ENCODE peak calls at places on chromosome 1, in five cellular contexts. One of them, this sample, is unnamed.

GRCh38 chr1:94884101-94884875 is 42.6 kb downstream of the CNN3 start:
- DNase-seq in H1: peak
- DNase-seq in neuronal stem cell: peak
- DNase-seq in mesenchymal stem cell: no peak
- DNase-seq in trophoblast cell: peak
- DNase-seq in this sample: peak

GRCh38 chr1:86151427-86151826 is 5.1 kb downstream of the COL24A1 start:
- DNase-seq in neuronal stem cell: no peak
- DNase-seq in trophoblast cell: peak
- DNase-seq in H1: no peak
- DNase-seq in mesenchymal stem cell: no peak
- DNase-seq in this sample: no peak

GRCh38 chr1:203871114-203871875 is 9.9 kb downstream of the SNRPE start:
- DNase-seq in H1: no peak
- DNase-seq in mesenchymal stem cell: peak
- DNase-seq in neuronal stem cell: peak
- DNase-seq in trophoblast cell: peak
- DNase-seq in this sample: peak

GRCh38 chr1:228367798-228368791 is 38.5 kb downstream of the TRIM11 start:
- DNase-seq in neuronal stem cell: no peak
- DNase-seq in H1: no peak
- DNase-seq in trophoblast cell: no peak
- DNase-seq in mesenchymal stem cell: no peak
- DNase-seq in this sample: peak

GRCh38 chr1:213986020-213986924 is 1.5 kb upstream of the PROX1 start:
- DNase-seq in trophoblast cell: no peak
- DNase-seq in neuronal stem cell: no peak
- DNase-seq in H1: no peak
- DNase-seq in mesenchymal stem cell: no peak
- DNase-seq in this sample: no peak

GRCh38 chr1:100834779-100835645 is 59.6 kb downstream of the EXTL2 start:
- DNase-seq in neuronal stem cell: no peak
- DNase-seq in H1: no peak
- DNase-seq in mesenchymal stem cell: no peak
- DNase-seq in trophoblast cell: peak
- DNase-seq in this sample: peak

GRCh38 chr1:76285578-76286135 is 211.1 kb downstream of the ST6GALNAC3 start:
- DNase-seq in H1: no peak
- DNase-seq in neuronal stem cell: no peak
- DNase-seq in trophoblast cell: no peak
- DNase-seq in mesenchymal stem cell: no peak
- DNase-seq in this sample: no peak

GRCh38 chr1:86227026-86227425 is 70.5 kb upstream of the COL24A1 start:
- DNase-seq in mesenchymal stem cell: peak
- DNase-seq in H1: no peak
- DNase-seq in trophoblast cell: peak
- DNase-seq in neuronal stem cell: no peak
- DNase-seq in this sample: no peak

GRCh38 chr1:112905420-112906154 is 50.4 kb downstream of the SLC16A1 start:
- DNase-seq in mesenchymal stem cell: no peak
- DNase-seq in H1: peak
- DNase-seq in neuronal stem cell: no peak
- DNase-seq in trophoblast cell: no peak
- DNase-seq in this sample: no peak

GRCh38 chr1:183675883-183676282 is 22.8 kb upstream of the APOBEC4 start:
- DNase-seq in H1: no peak
- DNase-seq in neuronal stem cell: no peak
- DNase-seq in trophoblast cell: no peak
- DNase-seq in mesenchymal stem cell: no peak
- DNase-seq in this sample: no peak

GRCh38 chr1:64469977-64470669 is at the start of gene CACHD1:
- DNase-seq in trophoblast cell: peak
- DNase-seq in neuronal stem cell: peak
- DNase-seq in H1: peak
- DNase-seq in mesenchymal stem cell: peak
- DNase-seq in this sample: peak

GRCh38 chr1:167689569-167689925 is 32.2 kb upstream of the MPZL1 start:
- DNase-seq in trophoblast cell: peak
- DNase-seq in H1: no peak
- DNase-seq in neuronal stem cell: no peak
- DNase-seq in mesenchymal stem cell: no peak
- DNase-seq in this sample: no peak
- H2BK12ac ChIP-seq in trophoblast cell: peak
- H2BK12ac ChIP-seq in H1: no peak
- H2BK12ac ChIP-seq in neuronal stem cell: no peak
- H2BK12ac ChIP-seq in mesenchymal stem cell: no peak
- H2BK12ac ChIP-seq in this sample: no peak

GRCh38 chr1:196955926-196956325 is 12.4 kb downstream of the CFHR2 start:
- DNase-seq in trophoblast cell: no peak
- DNase-seq in mesenchymal stem cell: no peak
- DNase-seq in H1: no peak
- DNase-seq in neuronal stem cell: no peak
- DNase-seq in this sample: no peak

DNA sequence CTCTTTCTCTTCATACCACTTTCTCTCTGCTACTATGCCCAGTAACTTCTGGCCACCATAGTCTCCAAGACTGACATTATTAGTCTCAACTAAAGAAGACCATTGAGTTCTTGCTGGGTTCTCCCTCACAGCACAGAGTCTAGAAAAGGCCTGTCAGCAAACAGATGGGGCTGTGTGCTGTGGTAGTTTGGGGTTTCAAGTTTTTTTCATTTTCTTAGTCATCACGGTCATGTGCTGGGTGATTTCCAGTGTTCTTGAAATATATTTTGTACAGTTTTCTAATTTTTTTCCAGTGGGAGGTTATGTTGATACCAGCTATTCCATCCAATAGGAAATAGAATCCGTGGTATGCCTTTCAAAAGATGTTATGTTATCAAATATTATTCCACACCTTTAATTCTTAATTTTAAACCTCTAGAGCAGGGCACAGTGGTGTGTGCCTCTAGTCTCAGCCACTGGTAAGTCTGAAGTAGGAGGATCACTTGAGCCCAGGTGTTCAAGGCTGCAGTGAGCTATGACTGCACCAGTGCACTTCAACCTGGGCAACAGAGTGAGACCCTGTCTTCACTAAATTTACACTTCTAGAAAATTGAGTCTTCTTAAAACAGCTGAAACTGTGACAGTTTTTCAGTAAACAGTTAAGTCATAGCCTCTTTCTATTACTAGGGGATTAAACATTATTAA is 8.3 kb downstream of the CFHR2 start:
- DNase-seq in trophoblast cell: no peak
- DNase-seq in H1: no peak
- DNase-seq in mesenchymal stem cell: no peak
- DNase-seq in neuronal stem cell: no peak
- DNase-seq in this sample: no peak
- H2BK12ac ChIP-seq in trophoblast cell: no peak
- H2BK12ac ChIP-seq in H1: no peak
- H2BK12ac ChIP-seq in mesenchymal stem cell: no peak
- H2BK12ac ChIP-seq in neuronal stem cell: no peak
- H2BK12ac ChIP-seq in this sample: no peak

GRCh38 chr1:79655876-79656275 is 649.3 kb upstream of the ADGRL4 start:
- DNase-seq in H1: no peak
- DNase-seq in neuronal stem cell: no peak
- DNase-seq in mesenchymal stem cell: no peak
- DNase-seq in trophoblast cell: no peak
- DNase-seq in this sample: no peak
- H2BK12ac ChIP-seq in H1: no peak
- H2BK12ac ChIP-seq in neuronal stem cell: no peak
- H2BK12ac ChIP-seq in mesenchymal stem cell: no peak
- H2BK12ac ChIP-seq in trophoblast cell: no peak
- H2BK12ac ChIP-seq in this sample: no peak

GRCh38 chr1:200776949-200777348 is 38.3 kb downstream of the CAMSAP2 start:
- DNase-seq in neuronal stem cell: no peak
- DNase-seq in trophoblast cell: peak
- DNase-seq in H1: no peak
- DNase-seq in mesenchymal stem cell: peak
- DNase-seq in this sample: no peak

GRCh38 chr1:200778766-200779165 is 40.1 kb downstream of the CAMSAP2 start:
- DNase-seq in neuronal stem cell: no peak
- DNase-seq in H1: no peak
- DNase-seq in mesenchymal stem cell: no peak
- DNase-seq in trophoblast cell: no peak
- DNase-seq in this sample: no peak

GRCh38 chr1:200774311-200774710 is 35.6 kb downstream of the CAMSAP2 start:
- DNase-seq in neuronal stem cell: no peak
- DNase-seq in trophoblast cell: peak
- DNase-seq in mesenchymal stem cell: peak
- DNase-seq in H1: no peak
- DNase-seq in this sample: no peak

GRCh38 chr1:200774735-200775449 is 36.2 kb downstream of the CAMSAP2 start:
- DNase-seq in H1: no peak
- DNase-seq in mesenchymal stem cell: peak
- DNase-seq in trophoblast cell: peak
- DNase-seq in neuronal stem cell: no peak
- DNase-seq in this sample: no peak

DNA sequence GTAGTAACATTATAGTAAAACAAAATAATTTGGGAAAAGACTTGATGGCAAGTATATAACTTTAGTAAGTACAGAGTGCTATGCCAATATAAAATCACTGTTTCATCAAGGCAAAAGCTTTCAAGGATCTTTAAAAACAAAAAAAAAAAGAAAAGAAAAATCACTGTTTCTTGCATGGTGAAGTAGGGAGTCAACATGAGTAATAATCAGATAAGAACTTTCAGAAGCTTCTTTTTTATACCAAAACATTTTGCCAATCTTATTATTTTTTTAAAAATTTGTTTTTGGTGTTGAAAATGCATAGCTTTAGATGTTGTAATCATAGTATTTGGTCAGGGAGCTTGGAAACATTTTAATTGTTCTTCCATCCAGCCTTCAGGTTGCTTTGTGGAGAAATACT is 37.2 kb downstream of the CAMSAP2 start:
- DNase-seq in H1: no peak
- DNase-seq in neuronal stem cell: no peak
- DNase-seq in trophoblast cell: peak
- DNase-seq in mesenchymal stem cell: no peak
- DNase-seq in this sample: no peak
- H2BK12ac ChIP-seq in H1: no peak
- H2BK12ac ChIP-seq in neuronal stem cell: no peak
- H2BK12ac ChIP-seq in trophoblast cell: no peak
- H2BK12ac ChIP-seq in mesenchymal stem cell: no peak
- H2BK12ac ChIP-seq in this sample: no peak

GRCh38 chr1:172680244-172680643 is 21.3 kb downstream of the FASLG start:
- DNase-seq in trophoblast cell: no peak
- DNase-seq in neuronal stem cell: no peak
- DNase-seq in mesenchymal stem cell: no peak
- DNase-seq in H1: no peak
- DNase-seq in this sample: no peak
- H2BK12ac ChIP-seq in trophoblast cell: no peak
- H2BK12ac ChIP-seq in neuronal stem cell: no peak
- H2BK12ac ChIP-seq in mesenchymal stem cell: no peak
- H2BK12ac ChIP-seq in H1: no peak
- H2BK12ac ChIP-seq in this sample: no peak

GRCh38 chr1:30761312-30762151 is 4.0 kb upstream of the LAPTM5 start:
- DNase-seq in H1: no peak
- DNase-seq in trophoblast cell: no peak
- DNase-seq in neuronal stem cell: no peak
- DNase-seq in mesenchymal stem cell: peak
- DNase-seq in this sample: no peak
- H2BK12ac ChIP-seq in H1: peak
- H2BK12ac ChIP-seq in trophoblast cell: no peak
- H2BK12ac ChIP-seq in neuronal stem cell: no peak
- H2BK12ac ChIP-seq in mesenchymal stem cell: peak
- H2BK12ac ChIP-seq in this sample: no peak

DNA sequence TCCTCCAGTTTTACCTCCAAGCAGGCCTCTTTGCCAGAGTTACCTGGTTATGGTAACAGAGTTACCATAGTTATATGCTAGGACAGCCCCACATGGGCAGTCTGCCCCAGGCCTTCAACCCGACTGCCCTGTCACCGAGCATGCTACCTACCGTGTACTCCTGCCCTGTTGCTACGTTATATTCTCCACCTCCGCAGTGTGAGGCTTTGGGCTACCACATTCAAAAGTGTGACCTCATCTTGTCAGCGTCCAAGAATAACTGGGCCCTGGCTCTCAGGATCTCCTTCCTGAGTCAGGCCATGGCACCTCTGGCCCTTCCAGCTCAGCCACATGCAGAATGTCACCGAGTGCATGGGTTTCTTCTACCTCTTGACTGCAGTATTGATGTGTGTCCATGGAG is 8.9 kb downstream of the MAPKAPK2 start:
- DNase-seq in H1: no peak
- DNase-seq in mesenchymal stem cell: peak
- DNase-seq in neuronal stem cell: no peak
- DNase-seq in trophoblast cell: no peak
- DNase-seq in this sample: no peak
- H2BK12ac ChIP-seq in H1: peak
- H2BK12ac ChIP-seq in mesenchymal stem cell: no peak
- H2BK12ac ChIP-seq in neuronal stem cell: no peak
- H2BK12ac ChIP-seq in trophoblast cell: no peak
- H2BK12ac ChIP-seq in this sample: no peak